ENCODE peak calls at places on chromosome 17, in eight cellular contexts. I is activated CD4-positive, alpha-beta T cell treated with anti-CD3 and anti-CD28 coated beads, Interleukin-2, amount 50 U/mL, for 1 hour; H is AG04449; R is T-helper 2 cell; S is dorsolateral prefrontal cortex; Q is stimulated activated CD8-positive, alpha-beta memory T cell treated with anti-CD3 and anti-CD28 coated beads, Interleukin-7, amount 100 ng/mL, for 1 hour; Y is PC-3; C is NCI-H1436. E is an unnamed sample.

GRCh38 chr17:81684442-81684911 is 666 bp downstream of the HGS start:
- DNase-seq in I (no peak), H (peak; percentile 24), R (no peak), S (no peak), Q (no peak), Y (peak; percentile 85), C (no peak), E (no peak)

GRCh38 chr17:76405967-76406647 is 21.7 kb downstream of the SPHK1 start:
- DNase-seq in I (no peak), H (no peak), R (no peak), S (no peak), Q (no peak), Y (no peak), C (no peak), E (no peak)

GRCh38 chr17:59668816-59669215 is 38.4 kb downstream of the PTRH2 start:
- DNase-seq in I (no peak), H (peak; percentile 83), R (no peak), S (no peak), Q (no peak), Y (peak; percentile 93), C (no peak), E (no peak)

GRCh38 chr17:39787743-39788484 is 50.2 kb downstream of the GRB7 start:
- DNase-seq in I (no peak), H (no peak), R (no peak), S (no peak), Q (no peak), Y (no peak), C (no peak), E (no peak)

GRCh38 chr17:77483128-77483598 is 342.4 kb downstream of the SEC14L1 start:
- DNase-seq in I (no peak), H (no peak), R (no peak), S (no peak), Q (no peak), Y (no peak), C (no peak), E (no peak)

GRCh38 chr17:36602924-36603384 is 1.6 kb downstream of the MRM1 start:
- DNase-seq in I (peak; percentile 59), H (no peak), R (peak; percentile 76), S (peak; percentile 33), Q (peak; percentile 39), Y (peak; percentile 72), C (peak; percentile 88), E (no peak)

GRCh38 chr17:17076066-17076465 is 33.8 kb downstream of the MPRIP start:
- DNase-seq in I (no peak), H (no peak), R (no peak), S (no peak), Q (no peak), Y (no peak), C (no peak), E (no peak)

GRCh38 chr17:31404028-31404949 is 12.8 kb downstream of the RAB11FIP4 start:
- DNase-seq in I (no peak), H (no peak), R (no peak), S (no peak), Q (no peak), Y (peak; percentile 29), C (no peak), E (no peak)

GRCh38 chr17:40312131-40312731 is 3.3 kb downstream of the RARA start:
- DNase-seq in I (no peak), H (no peak), R (no peak), S (no peak), Q (no peak), Y (peak; percentile 59), C (no peak), E (no peak)

GRCh38 chr17:1484586-1485310 is 7.7 kb downstream of the MYO1C start:
- DNase-seq in I (peak; percentile 46), H (no peak), R (peak; percentile 64), S (no peak), Q (no peak), Y (peak; percentile 39), C (peak; percentile 84), E (peak; percentile 83)

GRCh38 chr17:57774872-57775271 is 29.8 kb upstream of the CCDC182 start:
- DNase-seq in I (no peak), H (no peak), R (no peak), S (no peak), Q (no peak), Y (no peak), C (no peak), E (no peak)

GRCh38 chr17:40916366-40916765 is 21.1 kb downstream of the KRT23 start:
- DNase-seq in I (no peak), H (no peak), R (no peak), S (no peak), Q (no peak), Y (no peak), C (no peak), E (no peak)

E was measured in GM06990.